ENCODE peak calls at places on chromosomes 6 and 20, in four cellular contexts. T is neural progenitor cell, V is MM.1S, D is HCT116. N is an unnamed sample.

GRCh38 chr6:137767931-137768690 is 98.9 kb upstream of the TNFAIP3 start:
- DNase-seq in T (no peak), V (peak), D (no peak), N (no peak)

GRCh38 chr20:17445561-17445960 is 85.6 kb downstream of the BFSP1 start:
- DNase-seq in T (no peak), V (no peak), D (no peak), N (no peak)

GRCh38 chr6:114007451-114007953 is 36.6 kb upstream of the HDAC2 start:
- DNase-seq in T (no peak), V (peak), D (no peak), N (peak)

GRCh38 chr6:109455161-109455501 is 441 bp downstream of the MICAL1 start:
- DNase-seq in T (no peak), V (peak), D (no peak), N (peak)

GRCh38 chr6:107704377-107705013 is 119.6 kb downstream of the SCML4 start:
- DNase-seq in T (peak), V (peak), D (peak), N (peak)

GRCh38 chr6:104527761-104528415 is 331.8 kb downstream of the HACE1 start:
- DNase-seq in T (peak), V (peak), D (no peak), N (peak)

GRCh38 chr6:44942201-44942600 is 385.9 kb upstream of the RUNX2 start:
- DNase-seq in T (no peak), V (no peak), D (no peak), N (no peak)

GRCh38 chr6:116102856-116103255 is 2.2 kb downstream of the NT5DC1 start:
- DNase-seq in T (no peak), V (no peak), D (no peak), N (no peak)

GRCh38 chr20:38325167-38325566 is 21.1 kb upstream of the LBP start:
- DNase-seq in T (no peak), V (peak), D (no peak), N (no peak)

GRCh38 chr6:121934461-121934860 is 465.0 kb upstream of the HSF2 start:
- DNase-seq in T (no peak), V (no peak), D (no peak), N (no peak)

GRCh38 chr6:16511723-16512584 is 249.3 kb downstream of the ATXN1 start:
- DNase-seq in T (no peak), V (peak), D (peak), N (no peak)

GRCh38 chr6:167721291-167721690 is 105.4 kb upstream of the AFDN start:
- DNase-seq in T (no peak), V (no peak), D (no peak), N (no peak)

GRCh38 chr6:131163886-131164285 is 28.6 kb downstream of the AKAP7 start:
- DNase-seq in T (no peak), V (no peak), D (no peak), N (no peak)

GRCh38 chr20:35368616-35369423 is 43.0 kb downstream of the UQCC1 start:
- DNase-seq in T (peak), V (peak), D (no peak), N (peak)

GRCh38 chr6:147873826-147874225 is 365.3 kb downstream of the SAMD5 start:
- DNase-seq in T (no peak), V (no peak), D (no peak), N (no peak)

GRCh38 chr6:63644668-63645326 is 9.2 kb downstream of the PHF3 start:
- DNase-seq in T (no peak), V (no peak), D (no peak), N (no peak)

GRCh38 chr6:44333273-44333919 is 9.1 kb upstream of the SPATS1 start:
- DNase-seq in T (no peak), V (no peak), D (no peak), N (no peak)

GRCh38 chr6:15575357-15576037 is 87.3 kb downstream of the DTNBP1 start:
- DNase-seq in T (no peak), V (no peak), D (no peak), N (no peak)

GRCh38 chr20:23490817-23491216 is at the start of gene CST8:
- DNase-seq in T (no peak), V (no peak), D (no peak), N (no peak)

GRCh38 chr6:131995924-131996323 is 44.8 kb upstream of the CCN2 start:
- DNase-seq in T (no peak), V (no peak), D (peak), N (no peak)

GRCh38 chr6:39942903-39943580 is 8.8 kb upstream of the MOCS1 start:
- DNase-seq in T (no peak), V (no peak), D (no peak), N (no peak)

GRCh38 chr6:37473364-37474095 is 26.2 kb downstream of the CCDC167 start:
- DNase-seq in T (no peak), V (no peak), D (no peak), N (no peak)
- TF ChIP-seq EZH2phosphoT487 in T (no peak), V (no peak), D (no peak), N (no peak)

GRCh38 chr6:142845143-142845571 is 99.8 kb downstream of the HIVEP2 start:
- DNase-seq in T (no peak), V (peak), D (no peak), N (no peak)

GRCh38 chr6:142848156-142848555 is 96.8 kb downstream of the HIVEP2 start:
- DNase-seq in T (no peak), V (no peak), D (no peak), N (no peak)

GRCh38 chr6:142846883-142847287 is 98.1 kb downstream of the HIVEP2 start:
- DNase-seq in T (no peak), V (peak), D (no peak), N (no peak)

GRCh38 chr6:142845624-142846458 is 99.1 kb downstream of the HIVEP2 start:
- DNase-seq in T (peak), V (peak), D (peak), N (peak)

DNA sequence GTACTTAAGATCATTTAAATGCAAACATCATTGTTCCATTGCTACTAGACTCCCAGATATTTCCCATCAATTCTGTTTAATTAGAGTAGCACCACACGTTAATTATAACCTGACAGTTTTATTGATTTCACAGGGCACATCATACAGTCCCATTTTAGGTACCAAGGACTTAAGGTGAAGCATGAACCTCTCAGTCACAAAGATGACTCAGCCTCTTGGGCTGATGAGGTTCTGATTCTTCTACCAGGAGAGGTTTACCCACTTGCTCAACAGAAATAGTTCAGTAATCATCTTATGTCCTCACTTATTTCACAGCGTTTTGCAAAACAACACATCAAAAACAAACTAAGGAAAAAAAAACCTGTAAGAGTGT is 98.5 kb downstream of the HIVEP2 start:
- DNase-seq in T (no peak), V (no peak), D (no peak), N (no peak)
- H3K27ac ChIP-seq in T (no peak), V (peak), D (no peak), N (peak)

DNA sequence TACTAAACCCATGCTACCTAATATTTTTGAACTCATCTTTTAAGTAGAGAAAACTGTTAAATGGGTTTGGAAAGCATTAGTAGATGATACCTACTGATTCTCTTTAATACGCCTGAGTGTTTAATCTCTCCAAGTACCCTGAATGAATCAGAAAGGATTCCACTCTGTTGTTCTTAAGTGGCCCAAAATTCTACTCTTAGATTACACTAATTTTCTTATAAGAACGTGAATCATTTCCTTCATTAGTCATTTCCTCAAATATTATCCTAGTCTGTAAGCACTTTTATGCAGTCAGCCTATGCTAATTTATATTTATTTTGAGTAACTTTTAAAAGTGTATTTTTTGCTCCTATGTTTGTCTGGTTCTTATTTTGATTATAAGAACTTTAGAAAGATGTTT is 380.0 kb downstream of the BTBD9 start:
- DNase-seq in T (no peak), V (no peak), D (no peak), N (no peak)
- TF ChIP-seq EZH2phosphoT487 in T (no peak), V (no peak), D (no peak), N (no peak)

GRCh38 chr6:92827104-92827503 is 592.3 kb downstream of the EPHA7 start:
- DNase-seq in T (no peak), V (no peak), D (no peak), N (no peak)
- H3K27ac ChIP-seq in T (no peak), V (no peak), D (no peak), N (no peak)

N was measured in GM23338.